ENCODE peak calls at places on chromosome 4, in four cellular contexts. D is stimulated activated CD4-positive, alpha-beta T cell treated with anti-CD3 and anti-CD28 coated beads, Interleukin-4, amount 100 ng/mL, for 1 hour; G is HS-5; F is dermis blood vessel endothelial cell. T is an unnamed sample.

GRCh38 chr4:74168841-74169240 is 10.9 kb downstream of the MTHFD2L start:
- DNase-seq in G (no peak), D (no peak), F (no peak), T (no peak)

GRCh38 chr4:48237996-48238645 is 31.5 kb downstream of the TEC start:
- DNase-seq in F (peak), G (no peak), D (no peak), T (no peak)

GRCh38 chr4:156378053-156378665 is 424.5 kb upstream of the CTSO start:
- DNase-seq in G (no peak), F (no peak), D (no peak), T (peak)

GRCh38 chr4:113643505-113643904 is 118.0 kb downstream of the CAMK2D start:
- DNase-seq in D (no peak), F (peak), G (no peak), T (peak)

GRCh38 chr4:60948008-60948407 is 252.1 kb upstream of the ADGRL3 start:
- DNase-seq in G (peak), D (no peak), F (no peak), T (no peak)

GRCh38 chr4:163815776-163816175 is 321.3 kb downstream of the TMA16 start:
- DNase-seq in F (no peak), D (no peak), G (no peak), T (no peak)

GRCh38 chr4:149549911-149550310 is 265.7 kb downstream of the IQCM start:
- DNase-seq in D (no peak), G (no peak), F (no peak), T (peak)

GRCh38 chr4:92334716-92335350 is 31.1 kb downstream of the GRID2 start:
- DNase-seq in G (no peak), F (no peak), D (no peak), T (no peak)

GRCh38 chr4:82785248-82786003 is 13.2 kb downstream of the SCD5 start:
- DNase-seq in G (peak), F (peak), D (no peak), T (peak)

T was measured in COLO829.